ENCODE peak calls at places on chromosomes 12 and 14, in nine cellular contexts. D is activated T-helper 1 cell treated with Interleukin-2 at 50 U/mL for 16 hours; W is activated CD4-positive, alpha-beta T cell treated with anti-CD3 and anti-CD28 coated beads for 1 hour; U is B cell; E is stimulated activated naive CD4-positive, alpha-beta T cell; K is A172; G is activated gamma-delta T cell treated with Interleukin-2 at 50 U/mL for 16 hours; L is prostate gland; O is ovary. P is an unnamed sample.

GRCh38 chr14:56514663-56515371 is 64.8 kb upstream of the TMEM260 start:
- DNase-seq in O (no peak), E (no peak), U (no peak), W (no peak), G (no peak), K (no peak), L (no peak), D (no peak), P (peak; percentile 87)

GRCh38 chr14:24843494-24843893 is 206.5 kb downstream of the STXBP6 start:
- DNase-seq in U (no peak), G (no peak), D (no peak), W (no peak), E (no peak), O (no peak), L (no peak), K (no peak), P (no peak)

GRCh38 chr12:108568653-108569154 is 6.3 kb downstream of the ISCU start:
- DNase-seq in O (no peak), K (no peak), D (peak; percentile 43), G (peak; percentile 54), L (no peak), E (peak; percentile 89), U (peak; percentile 70), W (peak; percentile 47), P (no peak)

GRCh38 chr12:63064080-63064479 is 86.9 kb downstream of the AVPR1A start:
- DNase-seq in G (no peak), U (no peak), K (no peak), E (no peak), W (no peak), D (no peak), O (no peak), L (no peak), P (peak; percentile 24)

GRCh38 chr12:113359939-113360748 is 1.8 kb downstream of the PLBD2 start:
- DNase-seq in D (no peak), L (no peak), O (peak; percentile 34), E (no peak), U (no peak), G (no peak), W (no peak), K (peak; percentile 8), P (no peak)

GRCh38 chr14:74871819-74872218 is 4.1 kb downstream of the PROX2 start:
- DNase-seq in U (no peak), K (no peak), D (no peak), E (no peak), W (no peak), O (no peak), L (no peak), G (no peak), P (no peak)

GRCh38 chr12:132492951-132493350 is 3.0 kb downstream of the FBRSL1 start:
- DNase-seq in U (no peak), E (no peak), G (no peak), O (no peak), W (no peak), K (no peak), L (no peak), D (no peak), P (no peak)

GRCh38 chr12:52356762-52357580 is 10.3 kb downstream of the KRT85 start:
- DNase-seq in K (no peak), U (no peak), E (no peak), G (no peak), O (no peak), L (no peak), W (no peak), D (no peak), P (no peak)

GRCh38 chr14:92754956-92755355 is 6.5 kb upstream of the LGMN start:
- DNase-seq in K (no peak), G (no peak), E (no peak), D (no peak), U (no peak), W (no peak), L (no peak), O (no peak), P (no peak)

P was measured in amniotic epithelial cell.